ENCODE peak calls at places on chromosomes 6 and 20, in ten cellular contexts. E, F, W, X, J, D, Q, K, V and S are unnamed samples.

GRCh38 chr20:23939063-23939462 is 49.5 kb downstream of the GGTLC1 start:
- ATAC-seq in E (no peak), F (no peak), W (peak), X (no peak), J (no peak), D (no peak), Q (no peak), K (peak), V (no peak), S (no peak)

GRCh38 chr20:38927902-38928578 is 1.8 kb downstream of the FAM83D start:
- ATAC-seq in E (no peak), F (no peak), W (no peak), X (peak), J (no peak), D (no peak), Q (no peak), K (no peak), V (no peak), S (no peak)

GRCh38 chr6:85372188-85372914 is 77.5 kb upstream of the NT5E start:
- ATAC-seq in E (no peak), F (peak), W (no peak), X (no peak), J (no peak), D (no peak), Q (no peak), K (no peak), V (peak), S (no peak)

GRCh38 chr6:125116170-125116569 is 37.4 kb upstream of the TPD52L1 start:
- ATAC-seq in E (no peak), F (no peak), W (no peak), X (no peak), J (no peak), D (no peak), Q (no peak), K (no peak), V (no peak), S (no peak)

GRCh38 chr6:25972902-25973301 is 10.3 kb downstream of the TRIM38 start:
- ATAC-seq in E (no peak), F (no peak), W (no peak), X (no peak), J (no peak), D (no peak), Q (no peak), K (no peak), V (no peak), S (no peak)

GRCh38 chr6:30116724-30117123 is 3.8 kb upstream of the TRIM31 start:
- ATAC-seq in E (no peak), F (no peak), W (no peak), X (no peak), J (no peak), D (no peak), Q (no peak), K (no peak), V (no peak), S (no peak)

GRCh38 chr6:22448311-22448711 is 121.1 kb upstream of the HDGFL1 start:
- ATAC-seq in E (peak), F (no peak), W (no peak), X (peak), J (no peak), D (no peak), Q (no peak), K (no peak), V (no peak), S (no peak)

GRCh38 chr20:38109025-38109541 is 56.0 kb downstream of the TGM2 start:
- ATAC-seq in E (no peak), F (no peak), W (peak), X (no peak), J (peak), D (peak), Q (peak), K (no peak), V (peak), S (no peak)

GRCh38 chr6:158439255-158439654 is 120.6 kb upstream of the TMEM181 start:
- ATAC-seq in E (no peak), F (no peak), W (peak), X (no peak), J (no peak), D (no peak), Q (no peak), K (no peak), V (no peak), S (peak)

GRCh38 chr6:2448826-2449571 is 203.6 kb upstream of the GMDS start:
- ATAC-seq in E (peak), F (no peak), W (peak), X (peak), J (no peak), D (no peak), Q (peak), K (no peak), V (peak), S (peak)

GRCh38 chr6:20409427-20409971 is 7.8 kb downstream of the E2F3 start:
- ATAC-seq in E (no peak), F (peak), W (no peak), X (no peak), J (no peak), D (peak), Q (no peak), K (peak), V (no peak), S (peak)

GRCh38 chr6:156595481-156595880 is 181.7 kb upstream of the ARID1B start:
- ATAC-seq in E (no peak), F (no peak), W (no peak), X (peak), J (no peak), D (no peak), Q (no peak), K (no peak), V (no peak), S (no peak)